ENCODE peak calls at places on chromosomes 1 and 21, in seven cellular contexts. J is thoracic aorta, W is upper lobe of right lung, T is AG09309, R is cardiac muscle cell, O is GM10248, S is colonic mucosa. N is an unnamed sample.

GRCh38 chr1:27861436-27861835 is 10.9 kb upstream of the THEMIS2 start:
- DNase-seq in J (no peak), W (peak), T (no peak), R (no peak), O (no peak), S (no peak), N (no peak)

GRCh38 chr21:37675202-37675801 is 241.0 kb downstream of the KCNJ6 start:
- DNase-seq in J (no peak), W (peak), T (no peak), R (peak), O (peak), S (peak), N (peak)

GRCh38 chr1:225554216-225554812 is 98.6 kb downstream of the ENAH start:
- DNase-seq in J (no peak), W (no peak), T (peak), R (no peak), O (peak), S (no peak), N (no peak)

GRCh38 chr1:30512253-30512921 is 211.0 kb downstream of the MATN1 start:
- DNase-seq in J (no peak), W (no peak), T (no peak), R (no peak), O (no peak), S (no peak), N (no peak)

GRCh38 chr1:31605908-31606427 is 11.5 kb upstream of the HCRTR1 start:
- DNase-seq in J (no peak), W (no peak), T (peak), R (no peak), O (peak), S (no peak), N (no peak)

GRCh38 chr1:226255380-226255779 is 31.9 kb downstream of the MIXL1 start:
- DNase-seq in J (no peak), W (no peak), T (peak), R (no peak), O (no peak), S (no peak), N (no peak)

GRCh38 chr1:95035536-95035935 is 37.2 kb downstream of the ALG14 start:
- DNase-seq in J (no peak), W (no peak), T (peak), R (no peak), O (no peak), S (no peak), N (no peak)

GRCh38 chr1:116345830-116346229 is 27.2 kb upstream of the ATP1A1 start:
- DNase-seq in J (no peak), W (no peak), T (no peak), R (no peak), O (no peak), S (no peak), N (no peak)

GRCh38 chr1:203295796-203296195 is 9.5 kb upstream of the BTG2 start:
- DNase-seq in J (no peak), W (peak), T (no peak), R (no peak), O (no peak), S (no peak), N (no peak)

GRCh38 chr1:76254165-76255043 is 179.9 kb downstream of the ST6GALNAC3 start:
- DNase-seq in J (no peak), W (no peak), T (no peak), R (no peak), O (no peak), S (no peak), N (no peak)

GRCh38 chr1:174828264-174828663 is 171.5 kb upstream of the CACYBP start:
- DNase-seq in J (no peak), W (no peak), T (no peak), R (no peak), O (no peak), S (no peak), N (no peak)

GRCh38 chr21:37659874-37660273 is 256.4 kb downstream of the KCNJ6 start:
- DNase-seq in J (no peak), W (no peak), T (no peak), R (no peak), O (no peak), S (no peak), N (no peak)

GRCh38 chr1:21725738-21726392 is 56.7 kb upstream of the RAP1GAP start:
- DNase-seq in J (no peak), W (no peak), T (no peak), R (no peak), O (no peak), S (no peak), N (no peak)

GRCh38 chr1:156910309-156910782 is 10.1 kb upstream of the LRRC71 start:
- DNase-seq in J (no peak), W (no peak), T (no peak), R (peak), O (peak), S (peak), N (peak)

GRCh38 chr1:2799811-2800663 is 1.5 kb downstream of the TTC34 start:
- DNase-seq in J (no peak), W (peak), T (no peak), R (no peak), O (no peak), S (no peak), N (no peak)

GRCh38 chr1:42052300-42052699 is 100.9 kb upstream of the GUCA2B start:
- DNase-seq in J (no peak), W (no peak), T (no peak), R (no peak), O (no peak), S (no peak), N (no peak)

GRCh38 chr1:90725341-90725960 is 8.3 kb upstream of the BARHL2 start:
- DNase-seq in J (no peak), W (peak), T (no peak), R (no peak), O (no peak), S (no peak), N (no peak)

GRCh38 chr1:1088801-1089680 is 14.9 kb upstream of the RNF223 start:
- DNase-seq in J (no peak), W (peak), T (no peak), R (no peak), O (no peak), S (no peak), N (no peak)

GRCh38 chr1:17239420-17239819 is 9.5 kb upstream of the PADI3 start:
- DNase-seq in J (no peak), W (no peak), T (peak), R (peak), O (peak), S (peak), N (peak)

DNA sequence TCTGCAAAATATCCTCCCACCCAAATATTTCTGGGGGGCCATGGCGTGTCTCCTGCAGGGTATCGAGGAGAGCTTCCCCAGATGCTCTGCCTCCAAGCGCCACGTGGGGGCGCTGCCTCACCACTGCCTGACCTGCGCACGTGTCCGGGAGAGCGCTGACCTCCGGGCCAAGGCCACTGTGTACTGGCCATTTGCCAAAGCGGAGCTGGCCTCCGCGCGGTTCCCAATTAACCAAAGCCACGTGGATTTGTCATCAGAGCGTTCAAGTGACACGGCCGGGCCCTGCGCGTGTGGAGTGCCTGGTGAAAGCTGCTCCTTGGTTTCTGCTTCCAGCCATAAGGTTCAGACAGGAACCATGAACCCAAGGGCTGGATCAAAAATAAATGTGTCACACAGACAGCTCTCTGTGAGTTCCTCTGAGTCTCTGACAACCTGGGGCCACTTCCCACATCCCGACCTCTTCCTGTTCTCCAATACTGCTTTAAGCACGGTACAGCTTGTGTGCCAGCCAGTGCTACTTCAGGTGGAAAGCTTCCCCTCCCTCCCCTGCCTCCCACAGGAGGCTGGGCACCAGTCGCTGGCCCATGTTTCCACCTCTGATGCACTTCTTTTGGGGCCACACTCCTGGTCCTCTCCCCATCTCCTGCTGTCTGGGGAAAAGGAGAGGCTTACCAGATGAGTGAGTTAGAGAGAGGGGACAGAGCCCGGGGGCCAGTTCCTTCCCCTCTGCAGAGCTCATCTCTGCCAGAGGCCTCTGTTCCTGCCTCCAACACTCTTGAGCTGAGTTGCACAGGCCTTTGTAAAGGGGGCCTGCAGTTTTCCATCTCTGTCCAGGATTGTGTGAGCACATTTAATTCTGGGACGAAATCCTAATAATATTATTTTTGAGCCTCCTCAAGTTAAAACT is 26.1 kb downstream of the ZP4 start:
- DNase-seq in J (peak), W (peak), T (no peak), R (peak), O (peak), S (peak), N (peak)
- TF ChIP-seq CTCF in J (peak), W (peak), T (peak), R (peak), O (peak), S (peak), N (peak)

GRCh38 chr1:230639714-230640209 is 2.5 kb upstream of the COG2 start:
- DNase-seq in J (no peak), W (no peak), T (no peak), R (no peak), O (no peak), S (no peak), N (no peak)
- TF ChIP-seq CTCF in J (no peak), W (no peak), T (no peak), R (no peak), O (no peak), S (no peak), N (no peak)

DNA sequence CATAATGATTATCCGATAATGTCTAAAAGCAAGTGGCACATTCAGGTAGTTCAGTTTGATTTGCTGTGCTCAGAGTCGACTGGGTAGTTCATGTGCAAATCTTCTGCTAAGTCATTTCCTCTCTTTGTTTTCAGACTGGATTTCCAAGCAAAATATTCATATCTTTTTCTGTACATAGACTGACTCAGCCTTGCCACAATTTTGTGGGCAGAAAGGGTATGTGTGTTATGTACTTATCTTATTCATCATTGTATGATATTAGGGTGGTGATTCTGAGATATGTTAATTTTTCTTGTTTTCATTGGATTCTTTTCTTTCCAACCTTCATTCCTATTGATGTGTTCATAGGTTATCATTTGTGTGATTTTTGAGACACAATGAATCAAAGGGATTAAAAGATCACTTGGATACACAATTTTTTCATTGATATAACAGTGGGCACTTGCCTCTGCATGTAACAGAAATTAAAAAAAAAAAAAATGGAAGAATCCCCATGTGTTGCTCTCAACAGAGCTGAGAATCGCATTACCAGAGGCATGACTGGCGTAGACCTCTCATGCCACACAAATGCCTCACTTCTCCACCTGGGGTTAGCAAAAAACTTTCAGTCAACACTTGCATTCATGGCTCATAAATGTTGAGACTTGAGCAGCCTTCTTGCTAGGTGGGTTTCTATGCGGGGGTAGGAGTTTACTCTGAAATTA is 355.5 kb downstream of the LTN1 start:
- DNase-seq in J (no peak), W (no peak), T (peak), R (no peak), O (no peak), S (no peak), N (no peak)
- TF ChIP-seq CTCF in J (no peak), W (no peak), T (no peak), R (no peak), O (no peak), S (no peak), N (no peak)

GRCh38 chr1:211114446-211114845 is 19.5 kb downstream of the KCNH1 start:
- DNase-seq in J (no peak), W (no peak), T (no peak), R (no peak), O (no peak), S (no peak), N (no peak)

GRCh38 chr1:211113566-211113965 is 20.4 kb downstream of the KCNH1 start:
- DNase-seq in J (no peak), W (no peak), T (no peak), R (no peak), O (no peak), S (no peak), N (no peak)

GRCh38 chr1:211118407-211119102 is 15.4 kb downstream of the KCNH1 start:
- DNase-seq in J (no peak), W (no peak), T (peak), R (no peak), O (no peak), S (no peak), N (no peak)
- TF ChIP-seq CTCF in J (no peak), W (no peak), T (peak), R (no peak), O (no peak), S (no peak), N (no peak)

GRCh38 chr1:55893155-55893554 is 678.0 kb upstream of the USP24 start:
- DNase-seq in J (no peak), W (no peak), T (no peak), R (peak), O (peak), S (no peak), N (no peak)
- TF ChIP-seq CTCF in J (no peak), W (peak), T (peak), R (peak), O (peak), S (peak), N (peak)

GRCh38 chr1:111517464-111518225 is 14.2 kb upstream of the ADORA3 start:
- DNase-seq in J (no peak), W (no peak), T (no peak), R (no peak), O (no peak), S (no peak), N (no peak)

GRCh38 chr1:111515291-111516007 is 12.0 kb upstream of the ADORA3 start:
- DNase-seq in J (no peak), W (peak), T (no peak), R (no peak), O (peak), S (no peak), N (no peak)

GRCh38 chr1:111513410-111514020 is 10.1 kb upstream of the ADORA3 start:
- DNase-seq in J (no peak), W (no peak), T (no peak), R (no peak), O (no peak), S (no peak), N (no peak)

GRCh38 chr1:111512132-111512874 is 8.9 kb upstream of the ADORA3 start:
- DNase-seq in J (no peak), W (peak), T (no peak), R (no peak), O (no peak), S (peak), N (no peak)

GRCh38 chr1:111516008-111516535 is 12.6 kb upstream of the ADORA3 start:
- DNase-seq in J (no peak), W (peak), T (no peak), R (no peak), O (peak), S (no peak), N (no peak)
- TF ChIP-seq CTCF in J (peak), W (peak), T (peak), R (peak), O (peak), S (no peak), N (no peak)

GRCh38 chr1:85459274-85459673 is 5.7 kb downstream of the DDAH1 start:
- DNase-seq in J (no peak), W (no peak), T (no peak), R (no peak), O (no peak), S (no peak), N (no peak)
- TF ChIP-seq CTCF in J (no peak), W (no peak), T (no peak), R (no peak), O (no peak), S (no peak), N (no peak)

GRCh38 chr1:49098866-49099265 is 322.2 kb upstream of the BEND5 start:
- DNase-seq in J (no peak), W (no peak), T (no peak), R (no peak), O (no peak), S (no peak), N (no peak)

GRCh38 chr1:49106438-49106837 is 329.7 kb upstream of the BEND5 start:
- DNase-seq in J (no peak), W (no peak), T (no peak), R (no peak), O (no peak), S (no peak), N (no peak)

GRCh38 chr1:49102752-49103151 is 326.1 kb upstream of the BEND5 start:
- DNase-seq in J (no peak), W (no peak), T (peak), R (no peak), O (no peak), S (no peak), N (no peak)

GRCh38 chr1:49104575-49104974 is 327.9 kb upstream of the BEND5 start:
- DNase-seq in J (no peak), W (no peak), T (no peak), R (no peak), O (no peak), S (no peak), N (no peak)
- TF ChIP-seq CTCF in J (no peak), W (no peak), T (no peak), R (no peak), O (no peak), S (no peak), N (no peak)

DNA sequence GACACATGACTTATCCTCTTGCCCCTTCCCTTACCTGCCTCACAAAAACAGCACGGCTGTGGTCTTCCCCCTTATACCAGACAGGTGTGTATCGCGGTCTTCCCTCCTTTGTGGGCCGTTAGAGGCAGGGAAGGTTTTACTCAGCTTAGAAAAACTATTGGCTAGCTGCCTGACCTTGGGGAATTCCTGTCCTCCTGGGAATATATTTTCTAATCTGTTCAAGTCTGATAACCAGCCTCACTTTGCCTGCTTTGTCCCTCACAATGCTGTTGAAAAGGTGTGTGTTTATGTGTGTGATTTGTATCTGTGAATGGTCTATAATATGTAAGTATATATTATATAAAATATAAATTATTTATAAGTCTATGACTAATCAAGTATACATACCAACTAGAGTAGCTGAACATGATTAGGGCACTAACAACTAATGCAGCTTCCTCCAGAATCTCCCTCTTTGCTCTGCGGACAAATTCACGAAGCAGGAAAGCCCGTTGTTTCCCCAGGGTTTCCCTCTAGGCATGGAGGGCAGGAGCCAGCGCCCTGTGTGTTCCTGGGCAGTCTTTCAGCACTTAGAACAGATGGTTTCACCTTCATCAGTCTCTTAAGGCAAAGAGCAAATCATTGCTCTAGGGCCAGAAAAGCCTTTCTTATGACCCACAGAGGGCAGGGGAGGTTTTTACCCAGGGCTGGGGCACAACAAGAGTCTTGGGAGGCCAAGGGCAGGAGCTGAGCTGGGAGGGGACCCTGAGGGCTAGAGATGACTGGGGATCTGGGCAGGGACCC is 25.6 kb downstream of the SLC26A9 start:
- DNase-seq in J (no peak), W (no peak), T (no peak), R (no peak), O (no peak), S (no peak), N (no peak)
- TF ChIP-seq CTCF in J (no peak), W (no peak), T (no peak), R (no peak), O (no peak), S (no peak), N (no peak)

DNA sequence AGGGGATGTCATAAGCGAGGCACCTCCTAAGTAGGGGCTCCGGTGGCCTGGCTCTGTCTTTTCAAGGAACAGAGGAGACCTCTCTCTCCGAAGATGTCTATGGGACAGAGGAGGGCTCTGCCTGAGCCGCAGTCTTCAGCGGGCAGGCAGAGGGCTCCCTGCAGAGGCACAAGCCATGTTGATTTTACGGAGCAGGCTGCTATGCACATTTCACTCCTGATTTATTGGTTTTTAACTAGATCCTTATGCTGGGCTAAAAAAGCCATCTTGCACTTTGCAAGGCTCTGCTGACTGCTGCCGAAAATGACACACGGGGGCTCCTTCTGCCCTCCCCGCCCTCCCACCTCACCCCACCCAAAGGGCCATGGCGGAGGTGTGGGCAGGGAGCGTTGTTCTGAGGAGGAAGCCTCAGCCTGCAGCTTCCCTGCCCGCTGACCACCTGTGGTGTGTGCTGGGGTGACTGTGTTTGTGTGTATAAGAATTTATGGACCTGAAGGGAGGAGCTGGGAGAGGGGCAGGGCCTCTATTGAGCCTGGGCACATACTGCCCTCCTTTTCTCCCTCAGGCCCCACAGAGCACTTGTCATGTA is 71.2 kb downstream of the FOXD2 start:
- DNase-seq in J (no peak), W (no peak), T (peak), R (no peak), O (no peak), S (peak), N (no peak)
- TF ChIP-seq CTCF in J (no peak), W (no peak), T (no peak), R (no peak), O (no peak), S (no peak), N (no peak)

N was measured in D721Med.